ENCODE peak calls at places on chromosomes 4 and X, in seven cellular contexts. U, P, O, C, R, T and F are unnamed samples.

GRCh38 chr4:6986067-6986780 is 56.9 kb upstream of the TADA2B start:
- DNase-seq in U (no peak), P (no peak), O (no peak), C (peak), R (peak), T (peak), F (no peak)

GRCh38 chr4:129355529-129355928 is 259.6 kb downstream of the C4orf33 start:
- DNase-seq in U (no peak), P (peak), O (no peak), C (no peak), R (no peak), T (no peak), F (no peak)

GRCh38 chrX:7889680-7890079 is 37.5 kb downstream of the PNPLA4 start:
- DNase-seq in U (no peak), P (no peak), O (no peak), C (no peak), R (peak), T (no peak), F (no peak)

GRCh38 chr4:116073051-116073450 is 959.6 kb upstream of the NDST4 start:
- DNase-seq in U (no peak), P (no peak), O (no peak), C (no peak), R (no peak), T (no peak), F (no peak)

GRCh38 chr4:128123036-128123435 is 61.9 kb downstream of the LARP1B start:
- DNase-seq in U (no peak), P (no peak), O (no peak), C (no peak), R (peak), T (no peak), F (no peak)

GRCh38 chr4:137775701-137776100 is 243.4 kb upstream of the PCDH18 start:
- DNase-seq in U (no peak), P (no peak), O (no peak), C (no peak), R (peak), T (no peak), F (no peak)

GRCh38 chrX:37787353-37787869 is 7.6 kb downstream of the CYBB start:
- DNase-seq in U (no peak), P (no peak), O (no peak), C (no peak), R (no peak), T (no peak), F (no peak)

GRCh38 chr4:83065268-83065667 is 30.3 kb downstream of the COPS4 start:
- DNase-seq in U (no peak), P (no peak), O (no peak), C (no peak), R (no peak), T (no peak), F (no peak)

GRCh38 chr4:107579099-107579498 is 140.9 kb downstream of the PAPSS1 start:
- DNase-seq in U (no peak), P (peak), O (no peak), C (no peak), R (no peak), T (no peak), F (no peak)

GRCh38 chrX:68669094-68669830 is 21.8 kb downstream of the STARD8 start:
- DNase-seq in U (no peak), P (no peak), O (no peak), C (no peak), R (peak), T (no peak), F (peak)

GRCh38 chr4:6319530-6320150 is 50.0 kb downstream of the WFS1 start:
- DNase-seq in U (no peak), P (no peak), O (no peak), C (no peak), R (no peak), T (no peak), F (no peak)

GRCh38 chr4:128380306-128380705 is 92.7 kb upstream of the PGRMC2 start:
- DNase-seq in U (no peak), P (no peak), O (no peak), C (no peak), R (no peak), T (no peak), F (no peak)

GRCh38 chrX:71859637-71860036 is 51.0 kb upstream of the NHSL2 start:
- DNase-seq in U (peak), P (peak), O (no peak), C (no peak), R (peak), T (peak), F (peak)

GRCh38 chr4:4443821-4444220 is 56.9 kb downstream of the NSG1 start:
- DNase-seq in U (no peak), P (no peak), O (no peak), C (no peak), R (peak), T (no peak), F (no peak)

GRCh38 chrX:46577116-46578005 is 3.8 kb downstream of the CHST7 start:
- DNase-seq in U (no peak), P (no peak), O (no peak), C (no peak), R (peak), T (peak), F (no peak)

GRCh38 chrX:337331-337831 is 18.8 kb upstream of the GTPBP6 start:
- DNase-seq in U (no peak), P (no peak), O (no peak), C (peak), R (no peak), T (no peak), F (no peak)

GRCh38 chrX:41522681-41523080 is 75.5 kb downstream of the NYX start:
- DNase-seq in U (no peak), P (no peak), O (no peak), C (no peak), R (no peak), T (no peak), F (no peak)

GRCh38 chrX:7110821-7111276 is 36.7 kb upstream of the STS start:
- DNase-seq in U (no peak), P (no peak), O (no peak), C (no peak), R (peak), T (no peak), F (no peak)

GRCh38 chrX:18172970-18173369 is 47.7 kb downstream of the BEND2 start:
- DNase-seq in U (no peak), P (no peak), O (no peak), C (no peak), R (no peak), T (no peak), F (no peak)

GRCh38 chrX:66635360-66635759 is 3.5 kb downstream of the EDA2R start:
- DNase-seq in U (no peak), P (peak), O (no peak), C (no peak), R (peak), T (no peak), F (no peak)

GRCh38 chr4:84937381-84937977 is 29.0 kb downstream of the WDFY3 start:
- DNase-seq in U (no peak), P (no peak), O (no peak), C (no peak), R (peak), T (no peak), F (no peak)

GRCh38 chr4:24727390-24727789 is 68.0 kb upstream of the SOD3 start:
- DNase-seq in U (no peak), P (no peak), O (no peak), C (no peak), R (no peak), T (no peak), F (no peak)

GRCh38 chr4:628821-629635 is 3.7 kb downstream of the PDE6B start:
- DNase-seq in U (no peak), P (no peak), O (no peak), C (no peak), R (no peak), T (no peak), F (no peak)

GRCh38 chrX:27565992-27566391 is 24.2 kb upstream of the DCAF8L2 start:
- DNase-seq in U (no peak), P (no peak), O (no peak), C (no peak), R (no peak), T (no peak), F (no peak)

GRCh38 chrX:47278684-47279083 is 45.9 kb downstream of the USP11 start:
- DNase-seq in U (no peak), P (no peak), O (no peak), C (no peak), R (peak), T (no peak), F (no peak)

GRCh38 chr4:173547889-173548288 is 17.9 kb upstream of the HAND2 start:
- DNase-seq in U (no peak), P (no peak), O (no peak), C (no peak), R (peak), T (no peak), F (no peak)

GRCh38 chr4:178185517-178185916 is 743.3 kb upstream of the AGA start:
- DNase-seq in U (no peak), P (no peak), O (no peak), C (peak), R (no peak), T (no peak), F (no peak)

GRCh38 chr4:28167411-28167810 is 1306.8 kb downstream of the STIM2 start:
- DNase-seq in U (no peak), P (no peak), O (no peak), C (no peak), R (no peak), T (no peak), F (no peak)

GRCh38 chr4:59060002-59060846 is 1950.0 kb upstream of the IGFBP7 start:
- DNase-seq in U (no peak), P (no peak), O (no peak), C (no peak), R (no peak), T (no peak), F (no peak)

GRCh38 chr4:102569200-102569599 is 68.0 kb downstream of the NFKB1 start:
- DNase-seq in U (no peak), P (no peak), O (no peak), C (no peak), R (peak), T (no peak), F (no peak)

GRCh38 chrX:72028701-72029470 is 102.8 kb downstream of the RTL5 start:
- DNase-seq in U (no peak), P (no peak), O (no peak), C (no peak), R (peak), T (no peak), F (no peak)

GRCh38 chr4:10326075-10326474 is 131.2 kb downstream of the ZNF518B start:
- DNase-seq in U (no peak), P (no peak), O (no peak), C (no peak), R (no peak), T (no peak), F (no peak)